ENCODE peak calls at places on chromosome 15, in seven cellular contexts. G, C, O, U, F, D and I are unnamed samples.

GRCh38 chr15:40084657-40085056 is 24.0 kb downstream of the BMF start:
- DNase-seq in G (no peak), F (no peak), D (no peak), U (no peak), C (no peak), O (no peak), I (no peak)

GRCh38 chr15:34812369-34812768 is 17.0 kb upstream of the ACTC1 start:
- DNase-seq in O (no peak), F (no peak), C (no peak), G (no peak), U (peak), D (no peak), I (no peak)

GRCh38 chr15:22979699-22980188 is 424 bp downstream of the CYFIP1 start:
- DNase-seq in G (peak), C (peak), U (no peak), F (peak), D (no peak), O (peak), I (no peak)

GRCh38 chr15:45660231-45660979 is 25.6 kb downstream of the SQOR start:
- DNase-seq in C (no peak), U (no peak), F (no peak), G (peak), D (no peak), O (no peak), I (no peak)

GRCh38 chr15:89352476-89352875 is 17.9 kb upstream of the POLG start:
- DNase-seq in U (no peak), F (no peak), O (no peak), G (no peak), D (no peak), C (no peak), I (no peak)

GRCh38 chr15:60184579-60184978 is 180.5 kb downstream of the FOXB1 start:
- DNase-seq in F (no peak), O (no peak), G (no peak), C (no peak), D (no peak), U (no peak), I (no peak)

GRCh38 chr15:35557012-35557411 is 11.0 kb upstream of the DPH6 start:
- DNase-seq in F (no peak), G (no peak), C (no peak), O (no peak), U (no peak), D (no peak), I (no peak)

GRCh38 chr15:96356494-96357455 is 26.3 kb downstream of the NR2F2 start:
- DNase-seq in F (peak), C (peak), U (peak), O (peak), D (peak), G (peak), I (peak)

GRCh38 chr15:39597751-39598185 is 16.9 kb downstream of the THBS1 start:
- DNase-seq in G (no peak), O (no peak), U (no peak), D (no peak), F (peak), C (no peak), I (no peak)

GRCh38 chr15:95284933-95285401 is 1045.5 kb upstream of the NR2F2 start:
- DNase-seq in G (no peak), U (peak), D (peak), O (no peak), C (no peak), F (peak), I (no peak)

GRCh38 chr15:35540885-35541284 is 5.1 kb downstream of the DPH6 start:
- DNase-seq in O (no peak), U (peak), F (peak), C (no peak), D (no peak), G (no peak), I (no peak)

GRCh38 chr15:45242289-45242688 is 9.7 kb upstream of the SLC28A2 start:
- DNase-seq in D (no peak), U (peak), C (no peak), F (peak), O (no peak), G (no peak), I (no peak)

GRCh38 chr15:39736646-39737550 is 45.7 kb downstream of the FSIP1 start:
- DNase-seq in F (peak), O (no peak), D (no peak), C (no peak), U (no peak), G (no peak), I (peak)

GRCh38 chr15:57732526-57733331 is 26.2 kb downstream of the POLR2M start:
- DNase-seq in O (no peak), U (peak), C (peak), G (no peak), D (no peak), F (peak), I (peak)

GRCh38 chr15:82663186-82663600 is 16.0 kb upstream of the CPEB1 start:
- DNase-seq in F (peak), C (peak), O (peak), U (peak), G (peak), D (no peak), I (no peak)

GRCh38 chr15:88986949-88987589 is 73.9 kb upstream of the MFGE8 start:
- DNase-seq in F (no peak), G (no peak), D (no peak), U (no peak), O (no peak), C (no peak), I (no peak)

GRCh38 chr15:67463488-67463887 is 57.4 kb upstream of the C15orf61 start:
- DNase-seq in O (no peak), D (no peak), U (no peak), C (no peak), G (no peak), F (no peak), I (no peak)

GRCh38 chr15:88241461-88241860 is 15.1 kb downstream of the NTRK3 start:
- DNase-seq in U (no peak), C (no peak), D (no peak), G (no peak), F (no peak), O (no peak), I (no peak)

GRCh38 chr15:62432702-62433398 is 267.8 kb upstream of the C2CD4B start:
- DNase-seq in D (no peak), U (peak), G (no peak), F (no peak), O (no peak), C (no peak), I (no peak)

GRCh38 chr15:39682366-39682765 is 100.3 kb downstream of the FSIP1 start:
- DNase-seq in D (no peak), F (no peak), O (no peak), U (no peak), C (no peak), G (no peak), I (no peak)

GRCh38 chr15:51193979-51194378 is 99.3 kb upstream of the TNFAIP8L3 start:
- DNase-seq in G (no peak), O (no peak), D (no peak), C (no peak), F (no peak), U (no peak), I (no peak)

GRCh38 chr15:79673416-79674123 is 223.2 kb downstream of the MTHFS start:
- DNase-seq in O (no peak), D (no peak), U (peak), F (peak), C (peak), G (no peak), I (no peak)

GRCh38 chr15:92021765-92022164 is 168.3 kb downstream of the SLCO3A1 start:
- DNase-seq in O (no peak), C (no peak), U (no peak), F (no peak), D (no peak), G (no peak), I (peak)

GRCh38 chr15:82165948-82166376 is 96.6 kb downstream of the EFL1 start:
- DNase-seq in U (no peak), O (no peak), C (no peak), G (no peak), F (peak), D (no peak), I (no peak)

GRCh38 chr15:41610048-41610447 is 50.2 kb upstream of the MGA start:
- DNase-seq in G (no peak), F (no peak), O (no peak), D (no peak), C (no peak), U (no peak), I (no peak)